ENCODE peak calls at places on chromosomes 16 and 17, in ten cellular contexts. J, Z, V, U, T, A, W, F, G and Q are unnamed samples.

GRCh38 chr16:50464325-50465290 is 83.6 kb upstream of the NKD1 start:
- DNase-seq in W (peak), A (no peak), G (no peak), T (no peak), J (no peak), U (no peak), F (no peak), Z (no peak), V (no peak), Q (no peak)

GRCh38 chr16:65010136-65010535 is 111.7 kb downstream of the CDH11 start:
- DNase-seq in J (no peak), G (no peak), F (no peak), W (no peak), V (no peak), Z (no peak), A (no peak), U (no peak), T (no peak), Q (no peak)

GRCh38 chr17:44438634-44439033 is 49.2 kb upstream of the ITGA2B start:
- DNase-seq in W (no peak), V (no peak), U (no peak), J (no peak), F (no peak), T (no peak), A (no peak), G (no peak), Z (no peak), Q (no peak)

GRCh38 chr17:42246515-42246914 is 29.7 kb downstream of the STAT5B start:
- DNase-seq in G (no peak), V (no peak), T (no peak), Z (no peak), U (peak), W (no peak), F (no peak), A (no peak), J (no peak), Q (no peak)

GRCh38 chr17:50163846-50164696 is 1.7 kb upstream of the SGCA start:
- DNase-seq in A (peak), V (no peak), J (peak), W (no peak), T (no peak), G (no peak), U (no peak), F (no peak), Z (no peak), Q (no peak)

GRCh38 chr17:39104657-39105056 is 46.8 kb downstream of the PLXDC1 start:
- DNase-seq in Z (no peak), G (no peak), A (no peak), F (no peak), U (no peak), W (no peak), V (no peak), J (no peak), T (no peak), Q (no peak)

GRCh38 chr16:66746682-66747081 is 4.7 kb downstream of the DYNC1LI2 start:
- DNase-seq in W (no peak), J (no peak), Z (no peak), F (peak), U (no peak), A (no peak), V (no peak), G (no peak), T (peak), Q (no peak)

GRCh38 chr17:31595076-31595475 is 203.6 kb downstream of the RAB11FIP4 start:
- DNase-seq in U (no peak), A (no peak), Z (no peak), G (no peak), W (peak), J (no peak), T (no peak), F (no peak), V (no peak), Q (no peak)

GRCh38 chr17:58412910-58413630 is 4.3 kb downstream of the RNF43 start:
- DNase-seq in G (no peak), A (no peak), V (no peak), Z (no peak), W (no peak), U (no peak), F (no peak), J (no peak), T (no peak), Q (no peak)

GRCh38 chr17:4986951-4987766 is at the start of gene CAMTA2:
- DNase-seq in F (peak), G (peak), U (peak), Z (peak), J (peak), T (peak), V (peak), W (peak), A (peak), Q (no peak)

GRCh38 chr16:68064791-68065365 is 20.3 kb upstream of the NFATC3 start:
- DNase-seq in F (no peak), A (peak), V (peak), U (peak), Z (peak), G (peak), W (peak), J (peak), T (peak), Q (no peak)

GRCh38 chr17:7889166-7889584 is 586 bp downstream of the CHD3 start:
- DNase-seq in T (peak), F (no peak), W (peak), U (peak), J (no peak), G (peak), V (peak), Z (peak), A (peak), Q (peak)

GRCh38 chr17:29133146-29133713 is 47.0 kb downstream of the MYO18A start:
- DNase-seq in G (no peak), Z (no peak), A (no peak), V (peak), W (peak), T (no peak), J (no peak), F (no peak), U (peak), Q (no peak)

GRCh38 chr16:55853114-55853513 is 20.2 kb upstream of the CES1 start:
- DNase-seq in Z (no peak), J (no peak), F (no peak), U (no peak), W (no peak), V (no peak), G (no peak), A (no peak), T (no peak), Q (no peak)

GRCh38 chr17:15920758-15921239 is 24.1 kb upstream of the ADORA2B start:
- DNase-seq in W (no peak), Z (no peak), T (peak), A (no peak), G (no peak), V (peak), F (no peak), U (peak), J (no peak), Q (peak)

GRCh38 chr16:81873843-81874752 is 95.0 kb downstream of the PLCG2 start:
- DNase-seq in U (peak), A (peak), V (peak), F (peak), G (peak), Z (peak), T (peak), J (peak), W (peak), Q (no peak)

GRCh38 chr17:34993031-34993430 is 12.7 kb downstream of the LIG3 start:
- DNase-seq in A (no peak), V (no peak), U (no peak), J (no peak), Z (no peak), T (no peak), W (no peak), F (no peak), G (no peak), Q (no peak)

GRCh38 chr17:79213305-79213704 is 138.7 kb downstream of the ENGASE start:
- DNase-seq in W (peak), F (no peak), J (no peak), G (no peak), V (no peak), A (no peak), T (no peak), Z (no peak), U (no peak), Q (no peak)

GRCh38 chr16:12314786-12315185 is 338.3 kb downstream of the SNX29 start:
- DNase-seq in T (no peak), F (no peak), U (no peak), J (no peak), A (no peak), G (no peak), Z (no peak), V (no peak), W (no peak), Q (no peak)

GRCh38 chr17:39703913-39704312 is 4.0 kb downstream of the ERBB2 start:
- DNase-seq in V (no peak), T (no peak), A (no peak), G (no peak), W (no peak), J (no peak), Z (no peak), F (no peak), U (no peak), Q (no peak)